ENCODE peak calls at places on chromosomes 6 and 20, in nine cellular contexts. B, O, Q, E, A, X, G, M and C are unnamed samples.

GRCh38 chr20:56200456-56200855 is 48.1 kb upstream of the MC3R start:
- DNase-seq in B (no peak), O (no peak), Q (no peak), E (no peak), A (no peak), X (no peak), G (no peak), M (no peak), C (no peak)

GRCh38 chr6:19231878-19232519 is 605.2 kb upstream of the ID4 start:
- DNase-seq in B (no peak), O (no peak), Q (no peak), E (no peak), A (no peak), X (no peak), G (no peak), M (no peak), C (no peak)

GRCh38 chr6:165019681-165020080 is 289.7 kb downstream of the C6orf118 start:
- DNase-seq in B (no peak), O (no peak), Q (no peak), E (no peak), A (no peak), X (no peak), G (no peak), M (no peak), C (no peak)

GRCh38 chr6:45470131-45470738 is 92.5 kb upstream of the SUPT3H start:
- DNase-seq in B (no peak), O (no peak), Q (no peak), E (no peak), A (no peak), X (no peak), G (no peak), M (no peak), C (no peak)

GRCh38 chr20:40449974-40450616 is 238.9 kb downstream of the MAFB start:
- DNase-seq in B (no peak), O (no peak), Q (no peak), E (no peak), A (no peak), X (no peak), G (no peak), M (no peak), C (no peak)

GRCh38 chr6:44234101-44235090 is 11.0 kb downstream of the SLC29A1 start:
- DNase-seq in B (no peak), O (peak; percentile 98), Q (peak; percentile 63), E (no peak), A (peak; percentile 71), X (no peak), G (peak; percentile 64), M (peak; percentile 65), C (peak; percentile 70)

GRCh38 chr6:14984454-14984853 is 261.4 kb upstream of the JARID2 start:
- DNase-seq in B (no peak), O (no peak), Q (no peak), E (no peak), A (peak; percentile 79), X (no peak), G (no peak), M (peak; percentile 28), C (peak; percentile 24)

GRCh38 chr20:47258745-47259695 is 97.5 kb downstream of the ZMYND8 start:
- DNase-seq in B (no peak), O (no peak), Q (no peak), E (no peak), A (no peak), X (no peak), G (no peak), M (no peak), C (no peak)

GRCh38 chr20:38181971-38182370 is 16.9 kb upstream of the TGM2 start:
- DNase-seq in B (no peak), O (no peak), Q (no peak), E (no peak), A (no peak), X (no peak), G (no peak), M (no peak), C (no peak)

GRCh38 chr6:10223841-10224240 is 191.0 kb downstream of the TFAP2A start:
- DNase-seq in B (no peak), O (no peak), Q (no peak), E (no peak), A (no peak), X (no peak), G (no peak), M (no peak), C (no peak)

GRCh38 chr20:11156922-11157321 is 483.1 kb upstream of the JAG1 start:
- DNase-seq in B (no peak), O (no peak), Q (no peak), E (no peak), A (no peak), X (no peak), G (no peak), M (no peak), C (no peak)

GRCh38 chr6:20252311-20252710 is 40.0 kb upstream of the MBOAT1 start:
- DNase-seq in B (no peak), O (no peak), Q (no peak), E (no peak), A (peak; percentile 48), X (no peak), G (no peak), M (peak; percentile 34), C (no peak)

GRCh38 chr6:96074006-96074405 is 58.2 kb downstream of the FUT9 start:
- DNase-seq in B (no peak), O (no peak), Q (no peak), E (no peak), A (no peak), X (no peak), G (no peak), M (no peak), C (no peak)

GRCh38 chr20:4304601-4305000 is 289.2 kb upstream of the RNF24 start:
- DNase-seq in B (no peak), O (no peak), Q (no peak), E (no peak), A (no peak), X (peak; percentile 70), G (no peak), M (no peak), C (no peak)

GRCh38 chr6:152557502-152557901 is 79.7 kb downstream of the SYNE1 start:
- DNase-seq in B (no peak), O (no peak), Q (no peak), E (no peak), A (no peak), X (no peak), G (no peak), M (no peak), C (no peak)

GRCh38 chr6:75611702-75612375 is 10.2 kb downstream of the SENP6 start:
- DNase-seq in B (no peak), O (no peak), Q (no peak), E (no peak), A (no peak), X (no peak), G (no peak), M (no peak), C (no peak)

GRCh38 chr6:110650755-110651154 is 164.5 kb downstream of the CDK19 start:
- DNase-seq in B (no peak), O (no peak), Q (no peak), E (no peak), A (no peak), X (no peak), G (no peak), M (no peak), C (no peak)

GRCh38 chr6:81547149-81547548 is 205.3 kb downstream of the TENT5A start:
- DNase-seq in B (no peak), O (no peak), Q (no peak), E (no peak), A (peak; percentile 33), X (no peak), G (no peak), M (no peak), C (no peak)
- TF ChIP-seq POLR2AphosphoS5 in B (no peak), O (no peak), Q (no peak), E (no peak), A (no peak), X (no peak), G (no peak), M (no peak), C (no peak)

DNA sequence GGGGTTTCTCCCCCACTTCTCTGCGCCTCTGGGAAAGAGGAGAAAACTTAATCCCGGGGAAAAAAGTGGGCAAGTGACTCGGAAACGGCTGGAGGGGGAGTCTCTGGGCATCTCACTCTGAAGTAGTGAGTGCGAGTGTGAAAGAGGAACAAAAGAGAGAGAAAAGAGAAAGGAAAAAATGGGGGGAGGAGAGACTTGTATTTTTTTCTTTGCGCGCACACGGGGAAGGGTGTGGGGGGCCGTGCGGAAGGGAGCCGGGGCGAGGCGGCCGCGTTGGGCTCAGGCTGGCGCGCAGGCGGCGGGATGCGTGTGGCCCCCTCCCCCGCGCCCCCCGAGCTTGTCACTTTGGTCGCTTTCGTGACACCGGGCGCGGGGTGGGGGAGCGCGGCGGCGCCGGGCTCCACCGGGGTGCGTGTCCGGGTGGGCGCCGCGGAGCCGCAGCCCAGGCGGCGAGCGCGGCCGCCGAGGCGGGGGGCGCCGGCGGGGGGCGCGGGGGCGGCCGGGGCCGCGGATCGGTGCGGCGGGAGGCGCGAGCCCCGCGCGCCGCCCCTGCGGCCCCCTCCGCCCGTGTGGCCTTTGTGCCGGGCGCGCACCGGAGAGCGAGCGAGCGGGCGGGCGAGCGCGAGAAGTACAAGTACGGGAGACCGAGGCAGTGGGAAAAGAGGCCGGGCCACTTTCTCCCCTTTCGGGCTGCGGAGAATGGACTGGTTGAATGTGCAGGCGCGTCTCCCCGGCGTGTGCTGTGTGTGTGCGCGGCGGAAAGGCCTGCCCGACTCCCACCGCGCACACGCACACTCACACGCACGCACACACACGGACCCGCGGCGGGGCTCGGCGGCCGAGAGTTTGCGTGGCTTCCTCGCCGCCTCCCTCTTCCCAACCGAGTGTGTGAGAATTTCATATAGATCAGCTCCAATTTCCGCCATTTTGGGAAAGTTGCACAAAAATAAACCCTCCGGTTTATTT is 732 bp downstream of the L3MBTL3 start:
- DNase-seq in B (no peak), O (peak; percentile 66), Q (peak; percentile 24), E (no peak), A (peak; percentile 47), X (no peak), G (peak; percentile 89), M (peak; percentile 49), C (no peak)
- H3K27ac ChIP-seq in B (no peak overlapping the region), O (peak overlapping the region; percentile 82), Q (peak overlapping the region; percentile 79), E (peak overlapping the region; percentile 70), A (peak overlapping the region; percentile 90), X (peak overlapping the region; percentile 90), G (peak overlapping the region; percentile 92), M (peak overlapping the region; percentile 74), C (peak overlapping the region; percentile 77)

DNA sequence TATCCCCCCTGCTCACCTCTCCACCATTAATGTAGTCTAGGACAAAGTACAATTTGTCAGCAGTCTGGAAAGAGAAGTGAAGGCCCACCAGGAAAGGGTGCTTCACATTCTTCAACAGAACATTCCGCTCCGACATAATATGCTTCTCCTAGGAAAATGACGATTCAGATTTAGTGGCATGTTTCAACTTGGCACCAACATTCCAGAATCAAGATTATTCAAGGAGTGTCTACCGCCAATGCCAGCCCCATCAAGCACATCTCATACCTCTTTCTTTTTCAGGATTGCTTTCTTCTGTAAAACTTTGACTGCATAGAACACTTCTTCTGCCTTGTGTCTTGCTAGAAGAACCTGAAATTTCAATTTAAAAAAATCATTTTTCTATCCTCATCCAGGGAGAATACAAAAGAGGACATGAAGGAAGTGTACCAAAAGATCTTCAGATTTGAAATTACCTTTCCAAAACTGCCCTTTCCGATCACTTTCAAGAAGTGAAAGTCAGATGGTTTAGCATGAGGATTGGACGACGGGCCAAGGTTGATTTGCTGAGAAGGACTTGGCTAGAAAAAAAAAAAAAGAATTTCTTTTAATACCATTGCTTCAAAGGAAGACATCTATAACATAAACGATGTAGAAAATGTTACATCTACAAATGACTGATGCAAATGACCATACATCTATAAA is 120.7 kb upstream of the SLC2A12 start:
- DNase-seq in B (no peak), O (no peak), Q (no peak), E (no peak), A (no peak), X (no peak), G (no peak), M (no peak), C (no peak)
- TF ChIP-seq POLR2A in B (no peak), O (no peak), Q (no peak), E (no peak), A (no peak), X (no peak), G (no peak), M (no peak), C (no peak)

GRCh38 chr6:148565931-148566663 is 180.7 kb upstream of the UST start:
- DNase-seq in B (no peak), O (no peak), Q (no peak), E (peak; percentile 67), A (no peak), X (no peak), G (no peak), M (peak; percentile 44), C (no peak)
- TF ChIP-seq POLR2AphosphoS5 in B (no peak), O (no peak), Q (no peak), E (no peak), A (no peak), X (no peak), G (no peak), M (peak; percentile 13), C (no peak)